ENCODE peak calls at places on chromosomes 12 and 14, in seven cellular contexts. B is SK-MEL-5; F is RPMI7951; E is activated CD8-positive, alpha-beta memory T cell treated with anti-CD3 and anti-CD28 coated beads for 24 hours; L is lower lobe of right lung; Z is psoas muscle; S is stimulated activated CD8-positive, alpha-beta memory T cell treated with anti-CD3 and anti-CD28 coated beads, Interleukin-7, amount 100 ng/mL, for 24 hours. U is an unnamed sample.

GRCh38 chr14:42192659-42193425 is 586.2 kb downstream of the LRFN5 start:
- DNase-seq in S (no peak), Z (no peak), L (no peak), E (no peak), F (peak; percentile 85), B (peak; percentile 50), U (peak; percentile 98)

GRCh38 chr12:121532503-121533390 is 48.1 kb downstream of the KDM2B start:
- DNase-seq in B (no peak), F (peak; percentile 9), L (no peak), S (no peak), Z (no peak), E (no peak), U (no peak)

GRCh38 chr12:21843795-21844194 is 69.3 kb upstream of the KCNJ8 start:
- DNase-seq in E (no peak), Z (no peak), L (no peak), S (no peak), B (no peak), F (no peak), U (no peak)

GRCh38 chr12:31651893-31652521 is 7.5 kb upstream of the ETFBKMT start:
- DNase-seq in B (no peak), S (no peak), E (no peak), F (peak; percentile 85), Z (no peak), L (no peak), U (no peak)

GRCh38 chr12:31523306-31523705 is 67.6 kb downstream of the DENND5B start:
- DNase-seq in Z (no peak), E (no peak), L (no peak), S (no peak), F (no peak), B (no peak), U (no peak)

GRCh38 chr14:99541677-99542470 is 60.7 kb downstream of the CCNK start:
- DNase-seq in E (no peak), S (no peak), Z (no peak), B (no peak), F (no peak), L (no peak), U (peak; percentile 42)

GRCh38 chr12:94644622-94645021 is 5.7 kb downstream of the TMCC3 start:
- DNase-seq in Z (peak; percentile 57), L (no peak), E (no peak), S (no peak), B (no peak), F (peak; percentile 85), U (peak; percentile 97)

GRCh38 chr14:83887871-83888270 is 1642.1 kb upstream of the FLRT2 start:
- DNase-seq in S (no peak), B (no peak), Z (no peak), E (no peak), L (no peak), F (peak; percentile 7), U (no peak)

GRCh38 chr12:29241821-29242591 is 92.9 kb downstream of the FAR2 start:
- DNase-seq in L (no peak), Z (no peak), B (peak; percentile 25), E (no peak), S (no peak), F (peak; percentile 48), U (peak; percentile 19)

GRCh38 chr12:50505945-50506344 is 1.2 kb downstream of the DIP2B start:
- DNase-seq in Z (no peak), L (no peak), B (peak; percentile 93), E (no peak), S (no peak), F (peak; percentile 9), U (peak; percentile 23)

GRCh38 chr14:71319646-71320045 is 412.4 kb downstream of the PCNX1 start:
- DNase-seq in L (no peak), E (no peak), S (no peak), B (peak; percentile 35), Z (no peak), F (peak; percentile 36), U (peak; percentile 56)

GRCh38 chr14:50835280-50835679 is 4.3 kb upstream of the NIN start:
- DNase-seq in S (no peak), E (no peak), F (peak; percentile 44), B (peak; percentile 98), L (no peak), Z (no peak), U (peak; percentile 54)

GRCh38 chr14:29643415-29644206 is 284.0 kb downstream of the PRKD1 start:
- DNase-seq in F (peak; percentile 3), E (no peak), L (no peak), B (no peak), S (no peak), Z (no peak), U (peak; percentile 5)

GRCh38 chr14:104937161-104937560 is 12.5 kb downstream of the PLD4 start:
- DNase-seq in B (no peak), F (no peak), L (no peak), Z (no peak), E (no peak), S (no peak), U (no peak)

GRCh38 chr14:93033983-93034670 is 81.6 kb downstream of the ITPK1 start:
- DNase-seq in S (peak; percentile 13), B (peak; percentile 42), E (peak; percentile 81), Z (no peak), L (no peak), F (no peak), U (peak; percentile 45)

GRCh38 chr12:90543393-90543792 is 411.6 kb downstream of the CCER1 start:
- DNase-seq in F (peak; percentile 26), L (no peak), Z (no peak), S (no peak), E (no peak), B (no peak), U (peak; percentile 55)

GRCh38 chr12:14417717-14418116 is 52.2 kb downstream of the ATF7IP start:
- DNase-seq in F (peak; percentile 84), Z (peak; percentile 67), E (peak; percentile 64), L (peak; percentile 60), S (peak; percentile 26), B (peak; percentile 97), U (peak; percentile 85)

GRCh38 chr12:58966939-58967338 is 46.6 kb upstream of the LRIG3 start:
- DNase-seq in Z (no peak), S (no peak), B (no peak), E (no peak), L (no peak), F (peak; percentile 2), U (no peak)

GRCh38 chr14:30193791-30194407 is 266.3 kb upstream of the PRKD1 start:
- DNase-seq in L (no peak), F (peak; percentile 21), S (no peak), B (no peak), Z (no peak), E (no peak), U (peak; percentile 87)

GRCh38 chr12:96192926-96193573 is 1.1 kb upstream of the ELK3 start:
- DNase-seq in Z (no peak), E (no peak), S (no peak), B (no peak), F (no peak), L (no peak), U (no peak)

GRCh38 chr12:106759526-106760183 is 14.8 kb upstream of the RIC8B start:
- DNase-seq in L (no peak), B (no peak), Z (no peak), S (no peak), F (no peak), E (no peak), U (no peak)

GRCh38 chr12:75715682-75716081 is 204.3 kb upstream of the KRR1 start:
- DNase-seq in B (no peak), E (no peak), F (no peak), Z (no peak), S (no peak), L (no peak), U (no peak)